ENCODE peak calls at places on chromosome 2, in six cellular contexts. A is tibial artery; V is CD8-positive, alpha-beta T cell; H is endodermal cell; G is A549; E is heart right ventricle. R is an unnamed sample.

GRCh38 chr2:33681333-33681732 is 82.2 kb upstream of the FAM98A start:
- DNase-seq in A (no peak), V (no peak), H (no peak), G (no peak), E (no peak), R (no peak)

GRCh38 chr2:37415128-37415817 is 70.8 kb downstream of the QPCT start:
- DNase-seq in A (no peak), V (no peak), H (peak; percentile 57), G (no peak), E (no peak), R (no peak)

GRCh38 chr2:100891911-100892642 is 72.1 kb downstream of the NPAS2 start:
- DNase-seq in A (no peak), V (no peak), H (no peak), G (no peak), E (no peak), R (no peak)

GRCh38 chr2:165436559-165436958 is 32.9 kb upstream of the CSRNP3 start:
- DNase-seq in A (no peak), V (no peak), H (no peak), G (no peak), E (no peak), R (no peak)

GRCh38 chr2:112824701-112825099 is 11.9 kb downstream of the IL1B start:
- DNase-seq in A (no peak), V (no peak), H (no peak), G (no peak), E (no peak), R (no peak)

GRCh38 chr2:96665083-96665569 is 22.6 kb downstream of the FER1L5 start:
- DNase-seq in A (no peak), V (no peak), H (no peak), G (peak; percentile 69), E (no peak), R (peak; percentile 62)

GRCh38 chr2:190858817-190859216 is 21.8 kb upstream of the GLS start:
- DNase-seq in A (no peak), V (no peak), H (no peak), G (no peak), E (no peak), R (no peak)

GRCh38 chr2:42568431-42569115 is at the start of gene MTA3:
- DNase-seq in A (peak; percentile 82), V (peak; percentile 53), H (peak; percentile 92), G (peak; percentile 48), E (peak; percentile 72), R (no peak)

GRCh38 chr2:96506016-96506906 is 1.1 kb upstream of the NEURL3 start:
- DNase-seq in A (peak; percentile 46), V (no peak), H (no peak), G (no peak), E (no peak), R (no peak)

GRCh38 chr2:186422226-186422625 is 63.8 kb upstream of the ZC3H15 start:
- DNase-seq in A (peak; percentile 79), V (no peak), H (no peak), G (no peak), E (no peak), R (peak; percentile 75)

GRCh38 chr2:162244559-162245031 is 1.4 kb upstream of the FAP start:
- DNase-seq in A (no peak), V (no peak), H (no peak), G (no peak), E (peak; percentile 11), R (peak; percentile 62)

GRCh38 chr2:241561811-241562210 is 3.3 kb downstream of the BOK start:
- DNase-seq in A (peak; percentile 83), V (no peak), H (peak; percentile 73), G (no peak), E (peak; percentile 57), R (peak; percentile 68)

GRCh38 chr2:20071397-20072383 is 20.3 kb upstream of the LAPTM4A start:
- DNase-seq in A (no peak), V (no peak), H (peak; percentile 72), G (peak; percentile 59), E (peak; percentile 67), R (no peak)

GRCh38 chr2:112029164-112029563 is 25.9 kb upstream of the TMEM87B start:
- DNase-seq in A (no peak), V (no peak), H (no peak), G (no peak), E (no peak), R (no peak)

GRCh38 chr2:196268538-196269338 is 97.4 kb upstream of the STK17B start:
- DNase-seq in A (no peak), V (no peak), H (no peak), G (no peak), E (no peak), R (no peak)

GRCh38 chr2:196290149-196290548 is 118.8 kb upstream of the STK17B start:
- DNase-seq in A (no peak), V (no peak), H (no peak), G (no peak), E (no peak), R (no peak)

GRCh38 chr2:237432484-237433092 is 18.6 kb upstream of the COL6A3 start:
- DNase-seq in A (no peak), V (peak; percentile 68), H (peak; percentile 58), G (peak; percentile 45), E (no peak), R (no peak)

GRCh38 chr2:237431856-237432255 is 17.9 kb upstream of the COL6A3 start:
- DNase-seq in A (no peak), V (no peak), H (no peak), G (no peak), E (no peak), R (no peak)

GRCh38 chr2:237433920-237434319 is 20.0 kb upstream of the COL6A3 start:
- DNase-seq in A (no peak), V (no peak), H (no peak), G (no peak), E (no peak), R (no peak)

GRCh38 chr2:237429761-237430160 is 15.8 kb upstream of the COL6A3 start:
- DNase-seq in A (no peak), V (no peak), H (no peak), G (no peak), E (no peak), R (no peak)

DNA sequence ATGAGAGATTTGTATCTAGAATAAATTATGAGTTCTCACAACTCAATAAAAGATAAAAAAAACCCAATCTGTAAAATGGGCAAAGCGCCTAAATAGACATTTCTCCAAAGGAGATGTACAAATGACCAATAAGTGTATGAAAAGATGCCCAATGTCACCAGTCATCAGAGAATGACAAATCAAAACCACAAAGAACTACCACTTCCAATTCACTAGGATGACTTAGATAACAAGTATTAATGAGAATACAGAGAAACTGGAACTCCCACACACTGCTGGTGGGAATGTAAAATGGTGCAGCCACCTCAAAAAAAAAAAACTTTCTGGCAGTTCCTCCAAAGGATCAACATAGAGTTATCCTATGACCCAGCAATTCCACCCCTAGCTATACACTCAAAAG is 17.4 kb upstream of the COL6A3 start:
- DNase-seq in A (no peak), V (no peak), H (no peak), G (no peak), E (no peak), R (no peak)
- H3K27ac ChIP-seq in A (no peak overlapping the region), V (no peak overlapping the region), H (no peak overlapping the region), G (no peak overlapping the region), E (no peak overlapping the region), R (peak overlapping the region; percentile 70)

GRCh38 chr2:38439226-38439612 is 62.1 kb upstream of the ATL2 start:
- DNase-seq in A (no peak), V (no peak), H (no peak), G (no peak), E (no peak), R (no peak)
- H3K4me1 ChIP-seq in A (peaks cover 15% of the 10 kb centered on the region), V (no peaks in the 10 kb centered on the region), H (peaks cover 10% of the 10 kb centered on the region), G (peaks cover 7% of the 10 kb centered on the region), E (peaks cover 21% of the 10 kb centered on the region), R (peaks cover 12% of the 10 kb centered on the region)

DNA sequence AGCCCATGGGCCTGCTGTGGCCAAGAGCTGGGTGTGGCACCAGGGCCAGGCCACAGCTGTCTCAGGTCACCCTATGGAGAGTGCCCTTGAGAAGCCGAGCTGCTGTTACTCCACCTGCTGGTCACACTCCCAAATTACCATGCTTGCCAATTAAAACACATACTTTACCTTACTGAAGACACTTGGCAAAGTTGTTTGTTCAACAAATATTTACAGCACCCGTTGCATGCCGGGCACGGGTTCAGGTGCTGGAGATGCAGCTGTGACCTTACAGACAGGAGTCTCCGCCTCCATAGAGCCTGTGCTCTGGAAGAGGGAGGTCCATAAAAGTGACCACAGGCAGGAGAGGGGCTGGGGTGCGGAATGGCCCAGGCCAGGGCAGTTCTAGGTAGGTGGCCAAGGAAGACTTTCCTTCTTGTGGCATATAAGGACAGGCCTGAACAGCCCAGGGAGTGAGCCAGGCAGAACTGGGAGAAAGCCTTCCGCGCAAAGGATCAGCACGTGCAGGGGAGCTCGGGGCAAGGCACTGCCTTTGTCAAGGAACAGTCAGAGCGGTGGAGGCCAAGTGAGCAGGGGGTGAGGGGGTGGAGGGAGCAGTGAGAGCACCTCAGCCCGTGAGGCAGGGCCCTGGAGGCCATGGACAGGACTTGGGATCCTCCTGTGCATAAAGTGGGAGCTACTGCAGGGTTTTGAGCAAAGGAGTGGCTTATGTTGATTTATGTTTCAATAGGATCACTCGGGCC is 23.6 kb upstream of the RBM44 start:
- DNase-seq in A (no peak), V (peak; percentile 14), H (peak; percentile 90), G (peak; percentile 58), E (no peak), R (no peak)
- TF ChIP-seq CTCF in A (peak; percentile 47), V (peak; percentile 43), H (peak; percentile 86), G (peak; percentile 56), E (peak; percentile 62), R (peak; percentile 59)

DNA sequence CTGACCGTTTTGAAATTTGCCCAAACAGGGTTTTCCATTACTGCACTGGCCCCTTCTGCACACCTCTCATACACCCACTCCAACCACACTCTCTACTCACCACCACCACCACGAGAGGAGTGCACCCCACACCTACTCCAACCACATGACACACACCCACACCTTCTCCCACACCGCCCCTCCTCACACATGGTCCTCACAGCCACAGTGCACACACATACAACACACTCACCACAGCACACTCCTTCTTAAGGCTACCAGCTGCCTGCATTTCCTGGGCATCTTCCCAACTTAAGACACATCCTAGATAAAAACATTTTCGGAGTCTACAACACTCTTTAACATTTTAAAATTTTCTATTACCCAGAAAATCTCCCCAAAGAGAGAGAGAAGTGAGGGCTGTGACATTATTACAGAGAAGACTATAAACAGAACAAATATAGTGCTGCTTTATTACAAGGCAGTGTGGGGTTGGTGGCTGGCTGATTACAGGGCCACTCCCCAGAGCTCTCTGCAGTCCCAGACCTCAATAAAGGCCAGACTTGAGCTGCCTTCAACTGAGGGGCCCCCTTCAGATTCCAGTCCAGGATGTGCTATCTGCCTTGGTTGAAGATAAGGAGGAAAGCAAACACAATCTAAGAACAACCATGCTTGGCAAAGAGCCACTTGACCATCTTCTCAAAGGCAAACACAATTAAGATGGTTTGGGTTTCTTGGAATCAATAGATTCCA is 36.1 kb downstream of the NHEJ1 start:
- DNase-seq in A (no peak), V (peak; percentile 4), H (no peak), G (no peak), E (no peak), R (no peak)
- H3K27ac ChIP-seq in A (no peak overlapping the region), V (no peak overlapping the region), H (no peak overlapping the region), G (peak overlapping the region; percentile 59), E (no peak overlapping the region), R (no peak overlapping the region)

GRCh38 chr2:200415455-200415854 is 94.4 kb downstream of the KCTD18 start:
- DNase-seq in A (no peak), V (no peak), H (no peak), G (no peak), E (no peak), R (no peak)
- H3K4me1 ChIP-seq in A (no peaks in the 10 kb centered on the region), V (no peaks in the 10 kb centered on the region), H (no peaks in the 10 kb centered on the region), G (peaks cover 19% of the 10 kb centered on the region), E (no peaks in the 10 kb centered on the region), R (no peaks in the 10 kb centered on the region)